ENCODE peak calls at places on chromosomes 6 and 20, in four cellular contexts. One of them, this sample, is unnamed.

GRCh38 chr20:44017905-44018683 is 103.4 kb downstream of the TOX2 start:
- DNase-seq in HepG2: no peak
- DNase-seq in K562: no peak
- DNase-seq in GM12878: no peak
- DNase-seq in this sample: no peak

GRCh38 chr6:158073776-158074175 is 92.1 kb downstream of the SYNJ2 start:
- DNase-seq in K562: peak
- DNase-seq in HepG2: no peak
- DNase-seq in GM12878: no peak
- DNase-seq in this sample: no peak

GRCh38 chr6:170503414-170503761 is 49.7 kb downstream of the PSMB1 start:
- DNase-seq in GM12878: no peak
- DNase-seq in K562: no peak
- DNase-seq in HepG2: no peak
- DNase-seq in this sample: no peak

GRCh38 chr6:106939848-106940247 is 34.7 kb downstream of the CD24 start:
- DNase-seq in GM12878: peak
- DNase-seq in HepG2: no peak
- DNase-seq in K562: no peak
- DNase-seq in this sample: no peak

GRCh38 chr6:72622094-72622540 is 253 bp downstream of the KCNQ5 start:
- DNase-seq in HepG2: no peak
- DNase-seq in GM12878: no peak
- DNase-seq in K562: peak
- DNase-seq in this sample: peak

GRCh38 chr6:78513856-78514255 is 353.5 kb upstream of the IRAK1BP1 start:
- DNase-seq in HepG2: no peak
- DNase-seq in GM12878: no peak
- DNase-seq in K562: no peak
- DNase-seq in this sample: no peak

GRCh38 chr6:76861403-76861802 is 601.9 kb downstream of the HTR1B start:
- DNase-seq in GM12878: no peak
- DNase-seq in HepG2: peak
- DNase-seq in K562: no peak
- DNase-seq in this sample: peak

GRCh38 chr6:166009385-166010031 is 158.1 kb downstream of the TBXT start:
- DNase-seq in K562: no peak
- DNase-seq in HepG2: no peak
- DNase-seq in GM12878: no peak
- DNase-seq in this sample: no peak

GRCh38 chr6:146341498-146342230 is 202.0 kb upstream of the RAB32 start:
- DNase-seq in K562: no peak
- DNase-seq in HepG2: no peak
- DNase-seq in GM12878: no peak
- DNase-seq in this sample: no peak

GRCh38 chr6:9520417-9521151 is 894.3 kb downstream of the TFAP2A start:
- DNase-seq in K562: no peak
- DNase-seq in GM12878: peak
- DNase-seq in HepG2: no peak
- DNase-seq in this sample: no peak

GRCh38 chr6:90186637-90187361 is 109.8 kb downstream of the BACH2 start:
- DNase-seq in K562: no peak
- DNase-seq in GM12878: no peak
- DNase-seq in HepG2: no peak
- DNase-seq in this sample: no peak

GRCh38 chr20:36574278-36575065 is 1.1 kb downstream of the TGIF2 start:
- DNase-seq in HepG2: peak
- DNase-seq in GM12878: no peak
- DNase-seq in K562: peak
- DNase-seq in this sample: peak

GRCh38 chr6:33621396-33622388 is 570 bp downstream of the ITPR3 start:
- DNase-seq in GM12878: no peak
- DNase-seq in K562: peak
- DNase-seq in HepG2: no peak
- DNase-seq in this sample: peak
- TF ChIP-seq ETV6 in GM12878: no peak
- TF ChIP-seq ETV6 in K562: no peak
- TF ChIP-seq ETV6 in HepG2: no peak
- TF ChIP-seq ETV6 in this sample: no peak

GRCh38 chr6:43742285-43742684 is 27.7 kb upstream of the VEGFA start:
- DNase-seq in GM12878: no peak
- DNase-seq in K562: no peak
- DNase-seq in HepG2: no peak
- DNase-seq in this sample: no peak
- TF ChIP-seq ATF3 in GM12878: no peak
- TF ChIP-seq ATF3 in K562: no peak
- TF ChIP-seq ATF3 in HepG2: no peak
- TF ChIP-seq ATF3 in this sample: no peak

GRCh38 chr6:28673417-28673799 is 147.7 kb downstream of the GPX5 start:
- DNase-seq in K562: no peak
- DNase-seq in HepG2: no peak
- DNase-seq in GM12878: no peak
- DNase-seq in this sample: no peak

GRCh38 chr6:28675600-28675999 is 149.9 kb downstream of the GPX5 start:
- DNase-seq in HepG2: peak
- DNase-seq in GM12878: no peak
- DNase-seq in K562: no peak
- DNase-seq in this sample: no peak

DNA sequence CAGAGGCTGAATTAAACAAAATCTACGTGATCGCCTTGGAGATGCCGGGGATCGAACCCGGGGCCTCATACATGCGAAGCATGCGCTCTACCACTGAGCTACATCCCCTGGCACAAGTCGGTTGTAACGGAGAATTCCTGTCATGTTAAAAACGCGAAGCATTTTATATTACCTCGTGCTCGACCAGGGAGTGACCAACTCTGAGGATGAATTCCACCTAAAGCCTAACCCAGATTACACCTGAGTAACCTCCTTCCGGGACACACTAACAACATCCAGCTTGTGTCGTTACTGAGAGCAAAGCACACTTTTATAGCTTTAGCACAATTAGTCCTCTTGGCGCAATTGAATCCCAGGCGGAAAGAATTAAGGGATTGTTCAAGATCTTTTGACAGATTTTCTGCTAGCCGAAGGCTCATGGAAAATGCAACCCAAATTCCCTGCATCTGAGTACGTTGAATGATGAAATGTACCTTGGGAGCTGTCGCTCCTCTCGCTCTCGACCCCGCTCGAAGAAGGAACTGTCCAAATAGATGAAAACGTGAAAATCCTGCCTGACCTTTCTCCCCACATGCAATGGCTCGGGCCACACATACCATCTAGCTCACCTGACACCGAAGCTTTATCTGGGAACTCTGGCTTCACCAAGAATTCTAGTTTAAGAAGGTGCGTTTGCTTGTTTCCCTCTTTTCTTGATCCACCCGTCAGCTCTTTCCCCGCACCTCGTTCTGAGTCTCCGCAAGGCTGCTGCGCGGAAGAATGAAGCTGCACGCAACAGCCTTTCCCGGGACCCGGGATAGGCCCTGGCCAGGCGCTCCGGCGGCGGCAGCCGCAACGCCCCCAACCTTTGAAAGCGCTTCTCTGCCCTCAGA is 148.4 kb downstream of the GPX5 start:
- DNase-seq in K562: no peak
- DNase-seq in HepG2: peak
- DNase-seq in GM12878: peak
- DNase-seq in this sample: peak
- TF ChIP-seq ETV6 in K562: no peak
- TF ChIP-seq ETV6 in HepG2: peak
- TF ChIP-seq ETV6 in GM12878: no peak
- TF ChIP-seq ETV6 in this sample: no peak

GRCh38 chr6:47302043-47302442 is 7.7 kb downstream of the TNFRSF21 start:
- DNase-seq in HepG2: no peak
- DNase-seq in K562: no peak
- DNase-seq in GM12878: no peak
- DNase-seq in this sample: no peak
- TF ChIP-seq ATF3 in HepG2: no peak
- TF ChIP-seq ATF3 in K562: no peak
- TF ChIP-seq ATF3 in GM12878: no peak
- TF ChIP-seq ATF3 in this sample: no peak

GRCh38 chr20:23446505-23446904 is 6.2 kb downstream of the CST11 start:
- DNase-seq in GM12878: peak
- DNase-seq in K562: peak
- DNase-seq in HepG2: peak
- DNase-seq in this sample: peak
- TF ChIP-seq ETV6 in GM12878: no peak
- TF ChIP-seq ETV6 in K562: no peak
- TF ChIP-seq ETV6 in HepG2: no peak
- TF ChIP-seq ETV6 in this sample: no peak

GRCh38 chr20:1001116-1001515 is 995 bp downstream of the RSPO4 start:
- DNase-seq in HepG2: no peak
- DNase-seq in K562: no peak
- DNase-seq in GM12878: no peak
- DNase-seq in this sample: no peak
- TF ChIP-seq ATF3 in HepG2: no peak
- TF ChIP-seq ATF3 in K562: no peak
- TF ChIP-seq ATF3 in GM12878: no peak
- TF ChIP-seq ATF3 in this sample: no peak

GRCh38 chr6:37868447-37868825 is 48.9 kb downstream of the ZFAND3 start:
- DNase-seq in HepG2: no peak
- DNase-seq in GM12878: no peak
- DNase-seq in K562: no peak
- DNase-seq in this sample: no peak
- TF ChIP-seq ETV6 in HepG2: no peak
- TF ChIP-seq ETV6 in GM12878: no peak
- TF ChIP-seq ETV6 in K562: no peak
- TF ChIP-seq ETV6 in this sample: no peak

GRCh38 chr6:138428943-138429616 is 25.1 kb downstream of the HEBP2 start:
- DNase-seq in HepG2: peak
- DNase-seq in K562: peak
- DNase-seq in GM12878: no peak
- DNase-seq in this sample: no peak
- TF ChIP-seq ATF3 in HepG2: no peak
- TF ChIP-seq ATF3 in K562: no peak
- TF ChIP-seq ATF3 in GM12878: no peak
- TF ChIP-seq ATF3 in this sample: no peak

DNA sequence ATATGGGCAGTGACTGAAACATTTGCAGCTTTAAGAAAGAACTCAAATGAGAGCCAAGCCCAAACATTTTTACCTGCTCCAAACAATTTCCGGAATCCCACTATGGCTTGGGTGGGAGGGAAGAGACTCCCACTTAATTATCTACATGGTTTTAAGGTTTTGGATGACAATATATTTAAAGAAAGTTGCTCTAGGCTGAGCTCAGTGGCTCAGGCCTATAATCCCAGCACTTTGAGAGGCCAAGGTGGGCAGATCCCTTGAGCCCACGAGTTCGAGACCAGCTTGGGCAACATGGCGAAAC is 9.5 kb upstream of the AKAP12 start:
- DNase-seq in GM12878: no peak
- DNase-seq in HepG2: no peak
- DNase-seq in K562: no peak
- DNase-seq in this sample: no peak
- TF ChIP-seq ETV6 in GM12878: no peak
- TF ChIP-seq ETV6 in HepG2: no peak
- TF ChIP-seq ETV6 in K562: no peak
- TF ChIP-seq ETV6 in this sample: no peak

This sample was measured in WTC11.